ENCODE peak calls at places on chromosomes 3 and 15, in four cellular contexts. One of them, this sample, is unnamed.

GRCh38 chr3:21500834-21501233 is 250.2 kb downstream of the ZNF385D start:
- DNase-seq in GM12878: no peak
- DNase-seq in K562: no peak
- DNase-seq in HepG2: no peak
- DNase-seq in this sample: no peak

GRCh38 chr3:128579927-128580326 is 70.7 kb downstream of the RPN1 start:
- DNase-seq in GM12878: no peak
- DNase-seq in K562: no peak
- DNase-seq in HepG2: no peak
- DNase-seq in this sample: no peak

GRCh38 chr3:60414047-60414446 is 837.2 kb downstream of the FHIT start:
- DNase-seq in HepG2: no peak
- DNase-seq in GM12878: no peak
- DNase-seq in K562: no peak
- DNase-seq in this sample: no peak

GRCh38 chr15:98787936-98788757 is 139.8 kb downstream of the IGF1R start:
- DNase-seq in HepG2: peak
- DNase-seq in GM12878: no peak
- DNase-seq in K562: no peak
- DNase-seq in this sample: no peak

GRCh38 chr3:68973635-68974034 is 39.8 kb downstream of the EOGT start:
- DNase-seq in HepG2: no peak
- DNase-seq in GM12878: no peak
- DNase-seq in K562: no peak
- DNase-seq in this sample: no peak

GRCh38 chr15:81339321-81339720 is 15.4 kb upstream of the STARD5 start:
- DNase-seq in GM12878: no peak
- DNase-seq in K562: no peak
- DNase-seq in HepG2: no peak
- DNase-seq in this sample: no peak

GRCh38 chr3:5390221-5390620 is 202.7 kb downstream of the EDEM1 start:
- DNase-seq in K562: no peak
- DNase-seq in GM12878: no peak
- DNase-seq in HepG2: no peak
- DNase-seq in this sample: no peak

GRCh38 chr3:143001034-143001368 is 369 bp upstream of the U2SURP start:
- DNase-seq in HepG2: no peak
- DNase-seq in K562: no peak
- DNase-seq in GM12878: no peak
- DNase-seq in this sample: no peak

GRCh38 chr3:162021206-162021605 is 524.6 kb downstream of the OTOL1 start:
- DNase-seq in GM12878: no peak
- DNase-seq in K562: no peak
- DNase-seq in HepG2: no peak
- DNase-seq in this sample: no peak

GRCh38 chr3:138625707-138626365 is 17.3 kb downstream of the FAIM start:
- DNase-seq in HepG2: no peak
- DNase-seq in K562: no peak
- DNase-seq in GM12878: peak
- DNase-seq in this sample: no peak

GRCh38 chr15:89412906-89413411 is 78.3 kb upstream of the POLG start:
- DNase-seq in HepG2: no peak
- DNase-seq in K562: no peak
- DNase-seq in GM12878: no peak
- DNase-seq in this sample: no peak

GRCh38 chr3:182789371-182789770 is 3.9 kb upstream of the ATP11B start:
- DNase-seq in HepG2: no peak
- DNase-seq in K562: no peak
- DNase-seq in GM12878: no peak
- DNase-seq in this sample: no peak

GRCh38 chr15:94164202-94164807 is 67.1 kb upstream of the MCTP2 start:
- DNase-seq in HepG2: peak
- DNase-seq in K562: peak
- DNase-seq in GM12878: no peak
- DNase-seq in this sample: peak

GRCh38 chr15:51093865-51094605 is 671 bp downstream of the TNFAIP8L3 start:
- DNase-seq in HepG2: peak
- DNase-seq in K562: no peak
- DNase-seq in GM12878: no peak
- DNase-seq in this sample: peak

GRCh38 chr3:188627652-188628051 is 473.7 kb downstream of the LPP start:
- DNase-seq in GM12878: no peak
- DNase-seq in K562: no peak
- DNase-seq in HepG2: no peak
- DNase-seq in this sample: no peak

GRCh38 chr3:153881201-153881600 is 240.0 kb upstream of the ARHGEF26 start:
- DNase-seq in GM12878: no peak
- DNase-seq in HepG2: no peak
- DNase-seq in K562: no peak
- DNase-seq in this sample: no peak

GRCh38 chr3:172244011-172244410 is 204.2 kb downstream of the GHSR start:
- DNase-seq in GM12878: no peak
- DNase-seq in HepG2: no peak
- DNase-seq in K562: no peak
- DNase-seq in this sample: no peak

GRCh38 chr3:183626877-183627594 is 8.4 kb upstream of the KLHL24 start:
- DNase-seq in GM12878: no peak
- DNase-seq in HepG2: no peak
- DNase-seq in K562: no peak
- DNase-seq in this sample: no peak

GRCh38 chr3:173395073-173395411 is 2.5 kb upstream of the NLGN1 start:
- DNase-seq in K562: no peak
- DNase-seq in HepG2: no peak
- DNase-seq in GM12878: no peak
- DNase-seq in this sample: no peak

GRCh38 chr3:179263134-179263533 is 12.2 kb upstream of the KCNMB3 start:
- DNase-seq in K562: no peak
- DNase-seq in GM12878: no peak
- DNase-seq in HepG2: no peak
- DNase-seq in this sample: no peak

GRCh38 chr15:90422043-90422442 is 34.0 kb downstream of the IQGAP1 start:
- DNase-seq in HepG2: peak
- DNase-seq in K562: no peak
- DNase-seq in GM12878: no peak
- DNase-seq in this sample: no peak

GRCh38 chr15:90864507-90864906 is 3.9 kb upstream of the FURIN start:
- DNase-seq in HepG2: no peak
- DNase-seq in K562: peak
- DNase-seq in GM12878: no peak
- DNase-seq in this sample: no peak

GRCh38 chr3:74402821-74403220 is 211.6 kb downstream of the CNTN3 start:
- DNase-seq in K562: no peak
- DNase-seq in HepG2: no peak
- DNase-seq in GM12878: no peak
- DNase-seq in this sample: no peak

GRCh38 chr3:23601020-23601822 is 204.5 kb upstream of the UBE2E1 start:
- DNase-seq in K562: no peak
- DNase-seq in GM12878: no peak
- DNase-seq in HepG2: no peak
- DNase-seq in this sample: peak

GRCh38 chr3:69993747-69994146 is 5.8 kb upstream of the SAMMSON start:
- DNase-seq in K562: peak
- DNase-seq in HepG2: no peak
- DNase-seq in GM12878: no peak
- DNase-seq in this sample: no peak

GRCh38 chr3:5875056-5875455 is 687.5 kb downstream of the EDEM1 start:
- DNase-seq in HepG2: no peak
- DNase-seq in K562: no peak
- DNase-seq in GM12878: no peak
- DNase-seq in this sample: no peak

GRCh38 chr15:25784876-25785642 is 78.1 kb downstream of the ATP10A start:
- DNase-seq in GM12878: no peak
- DNase-seq in HepG2: no peak
- DNase-seq in K562: no peak
- DNase-seq in this sample: no peak

GRCh38 chr15:41160639-41161315 is 44.7 kb upstream of the INO80 start:
- DNase-seq in K562: no peak
- DNase-seq in GM12878: no peak
- DNase-seq in HepG2: no peak
- DNase-seq in this sample: no peak

GRCh38 chr3:127714151-127714571 is 41.4 kb downstream of the ABTB1 start:
- DNase-seq in K562: no peak
- DNase-seq in HepG2: no peak
- DNase-seq in GM12878: no peak
- DNase-seq in this sample: no peak

GRCh38 chr3:123406598-123406997 is 42.3 kb downstream of the ADCY5 start:
- DNase-seq in HepG2: no peak
- DNase-seq in K562: no peak
- DNase-seq in GM12878: no peak
- DNase-seq in this sample: no peak

GRCh38 chr3:119148493-119149180 is 2.7 kb downstream of the TEX55 start:
- DNase-seq in K562: no peak
- DNase-seq in GM12878: no peak
- DNase-seq in HepG2: no peak
- DNase-seq in this sample: no peak

GRCh38 chr15:57015897-57016296 is 97.5 kb downstream of the TCF12 start:
- DNase-seq in GM12878: no peak
- DNase-seq in K562: no peak
- DNase-seq in HepG2: peak
- DNase-seq in this sample: no peak
- TF ChIP-seq SIN3A in GM12878: no peak
- TF ChIP-seq SIN3A in K562: no peak
- TF ChIP-seq SIN3A in HepG2: no peak
- TF ChIP-seq SIN3A in this sample: no peak

DNA sequence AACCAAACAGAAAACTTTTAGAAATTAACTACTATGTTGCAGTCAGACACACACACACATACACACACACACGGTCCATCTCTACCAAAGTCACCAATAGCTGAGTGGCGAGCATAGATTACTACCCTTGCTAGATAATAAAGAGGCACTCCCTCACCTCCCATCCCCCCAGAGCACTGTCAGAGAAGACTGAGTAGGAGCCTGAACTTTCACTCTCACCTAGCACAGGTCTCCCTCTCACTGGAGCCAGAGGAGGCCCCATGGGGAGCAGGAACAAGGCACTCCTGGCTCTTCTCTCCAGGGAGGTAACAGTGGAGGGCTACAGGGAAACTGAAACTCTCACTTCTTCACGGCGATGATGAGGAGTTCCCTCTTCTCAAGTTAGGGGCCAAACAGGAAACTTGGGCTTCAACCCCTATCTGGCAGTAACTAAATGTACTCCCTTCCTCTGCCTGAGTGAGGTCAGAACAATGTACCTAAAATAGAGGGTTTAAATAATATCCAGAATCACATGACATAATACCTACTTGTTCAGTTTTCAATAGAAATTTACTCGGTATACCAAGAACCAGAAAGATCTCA is 975.3 kb upstream of the GBE1 start:
- DNase-seq in HepG2: no peak
- DNase-seq in K562: no peak
- DNase-seq in GM12878: no peak
- DNase-seq in this sample: no peak
- TF ChIP-seq MXI1 in HepG2: no peak
- TF ChIP-seq MXI1 in K562: no peak
- TF ChIP-seq MXI1 in GM12878: no peak
- TF ChIP-seq MXI1 in this sample: no peak

GRCh38 chr15:59392299-59392698 is 19.6 kb upstream of the MYO1E start:
- DNase-seq in K562: no peak
- DNase-seq in GM12878: no peak
- DNase-seq in HepG2: no peak
- DNase-seq in this sample: no peak

GRCh38 chr15:59394166-59394661 is 21.5 kb upstream of the MYO1E start:
- DNase-seq in GM12878: no peak
- DNase-seq in K562: no peak
- DNase-seq in HepG2: no peak
- DNase-seq in this sample: no peak

GRCh38 chr15:59384507-59384906 is 11.8 kb upstream of the MYO1E start:
- DNase-seq in K562: no peak
- DNase-seq in GM12878: no peak
- DNase-seq in HepG2: no peak
- DNase-seq in this sample: no peak

DNA sequence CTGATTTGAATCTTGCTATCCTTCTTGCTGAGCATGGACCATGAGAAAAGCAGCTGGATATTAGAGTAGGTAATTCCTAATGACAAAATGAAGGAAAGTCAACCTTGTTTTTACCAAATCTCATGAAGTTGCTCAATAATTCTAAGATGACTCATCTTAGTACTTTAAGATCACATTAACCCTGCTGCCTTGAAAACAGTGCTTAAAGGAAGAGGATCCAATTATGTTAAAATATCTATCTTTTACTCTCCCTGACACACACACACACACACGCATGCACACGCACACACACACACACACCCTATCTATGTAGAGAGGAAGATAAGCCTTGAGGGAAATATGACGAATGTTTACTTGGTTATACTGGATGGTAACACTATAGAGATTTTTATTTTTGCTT is 16.0 kb upstream of the MYO1E start:
- DNase-seq in GM12878: no peak
- DNase-seq in K562: no peak
- DNase-seq in HepG2: no peak
- DNase-seq in this sample: no peak
- TF ChIP-seq SIN3A in GM12878: no peak
- TF ChIP-seq SIN3A in K562: no peak
- TF ChIP-seq SIN3A in HepG2: no peak
- TF ChIP-seq SIN3A in this sample: no peak

DNA sequence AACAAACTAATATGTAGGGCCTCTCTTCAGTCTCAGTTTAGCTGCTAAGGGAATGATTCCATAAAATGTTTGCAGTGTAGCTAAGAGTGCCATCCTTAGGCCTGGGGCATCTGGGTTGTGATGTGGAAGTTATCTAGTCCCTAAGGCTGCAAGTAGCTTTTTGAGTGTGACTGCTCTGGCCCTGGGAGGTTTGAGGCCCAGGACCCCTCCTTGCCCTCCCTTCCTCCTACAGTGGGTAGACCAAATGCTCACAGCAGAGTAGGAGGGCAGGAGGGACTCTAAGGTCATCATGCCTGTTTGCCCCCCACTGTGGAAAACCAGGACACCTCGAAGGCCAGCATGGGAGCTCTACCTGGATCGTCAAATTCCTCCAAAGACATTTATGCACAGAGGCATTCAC is 115.0 kb downstream of the EPHB1 start:
- DNase-seq in K562: no peak
- DNase-seq in HepG2: no peak
- DNase-seq in GM12878: no peak
- DNase-seq in this sample: no peak
- TF ChIP-seq MXI1 in K562: no peak
- TF ChIP-seq MXI1 in HepG2: no peak
- TF ChIP-seq MXI1 in GM12878: no peak
- TF ChIP-seq MXI1 in this sample: no peak

DNA sequence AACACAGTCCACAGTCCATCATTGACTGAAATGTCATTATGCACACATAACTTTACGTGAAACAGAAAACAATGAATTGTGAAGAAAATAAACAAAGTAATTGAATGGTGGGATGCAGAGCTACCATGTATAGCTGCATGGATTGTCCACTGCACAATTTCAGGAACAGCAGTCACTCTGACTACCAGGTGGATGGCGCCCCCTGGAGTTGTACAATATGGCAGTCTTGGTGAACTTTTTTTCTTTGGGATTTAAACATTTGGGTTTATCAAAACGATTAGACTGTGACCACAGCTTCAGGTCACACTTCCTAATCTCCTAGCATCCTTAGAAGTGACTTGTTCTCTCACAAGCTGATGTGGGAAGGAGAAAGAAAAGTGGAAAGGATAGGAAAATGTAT is 48.9 kb upstream of the TCF12 start:
- DNase-seq in HepG2: no peak
- DNase-seq in K562: peak
- DNase-seq in GM12878: no peak
- DNase-seq in this sample: peak
- TF ChIP-seq SIN3A in HepG2: no peak
- TF ChIP-seq SIN3A in K562: no peak
- TF ChIP-seq SIN3A in GM12878: no peak
- TF ChIP-seq SIN3A in this sample: no peak

GRCh38 chr3:55482496-55483195 is 4.5 kb downstream of the WNT5A start:
- DNase-seq in GM12878: no peak
- DNase-seq in HepG2: no peak
- DNase-seq in K562: no peak
- DNase-seq in this sample: no peak
- TF ChIP-seq MXI1 in GM12878: no peak
- TF ChIP-seq MXI1 in HepG2: no peak
- TF ChIP-seq MXI1 in K562: no peak
- TF ChIP-seq MXI1 in this sample: no peak